ENCODE peak calls at places on chromosomes 7 and 10, in ten cellular contexts. R is fibroblast of lung, Q is psoas muscle, L is HCT116, U is left ventricle myocardium inferior, X is aorta, K is lower lobe of right lung, N is hepatocyte, B is heart left ventricle, S is heart right ventricle. W is an unnamed sample. For H3K27me3 and H3K4me1, the result is how much of the 10 kb centered on the place peaks cover.

GRCh38 chr10:16639457-16639856 is 117.8 kb upstream of the C1QL3 start:
- DNase-seq in K (no peak), Q (no peak), X (no peak), N (no peak), B (no peak), U (no peak), L (no peak), R (no peak), S (no peak), W (no peak)

GRCh38 chr7:11727864-11728263 is 104.1 kb downstream of the THSD7A start:
- DNase-seq in S (no peak), K (no peak), N (no peak), R (peak), B (no peak), L (no peak), U (no peak), Q (no peak), X (no peak), W (no peak)

GRCh38 chr7:114182837-114183236 is 231.8 kb upstream of the FOXP2 start:
- DNase-seq in B (no peak), X (no peak), K (no peak), R (no peak), S (no peak), U (no peak), L (no peak), N (peak), Q (no peak), W (no peak)

GRCh38 chr10:113958631-113959382 is 84.9 kb upstream of the ADRB1 start:
- DNase-seq in Q (peak), L (peak), S (no peak), X (peak), K (peak), R (peak), N (peak), B (no peak), U (no peak), W (no peak)

GRCh38 chr7:30750574-30751256 is 1.2 kb upstream of the INMT start:
- DNase-seq in R (peak), K (peak), B (peak), L (no peak), Q (peak), N (peak), X (peak), S (peak), U (peak), W (no peak)

GRCh38 chr10:71623098-71623985 is 96.2 kb downstream of the C10orf105 start:
- DNase-seq in R (peak), L (no peak), K (no peak), S (no peak), Q (no peak), B (no peak), N (peak), X (no peak), U (no peak), W (no peak)

GRCh38 chr7:140165422-140165821 is 11.4 kb downstream of the KDM7A start:
- DNase-seq in B (no peak), S (no peak), L (peak), R (peak), K (no peak), N (no peak), Q (no peak), X (no peak), U (no peak), W (no peak)

GRCh38 chr10:10865303-10865702 is 152.4 kb upstream of the CELF2 start:
- DNase-seq in K (no peak), X (no peak), U (no peak), Q (no peak), R (peak), B (no peak), L (no peak), N (no peak), S (no peak), W (no peak)

GRCh38 chr10:11539191-11539868 is 72.1 kb downstream of the USP6NL start:
- DNase-seq in R (peak), X (no peak), N (no peak), S (no peak), U (no peak), Q (no peak), B (no peak), K (no peak), L (peak), W (no peak)

GRCh38 chr10:64014281-64014680 is 493.1 kb downstream of the REEP3 start:
- DNase-seq in L (no peak), R (no peak), N (no peak), Q (no peak), B (no peak), S (no peak), X (no peak), U (no peak), K (no peak), W (no peak)

GRCh38 chr7:18771834-18772566 is 276.5 kb downstream of the HDAC9 start:
- DNase-seq in R (peak), X (no peak), U (no peak), L (no peak), N (no peak), K (no peak), Q (no peak), S (no peak), B (no peak), W (no peak)

DNA sequence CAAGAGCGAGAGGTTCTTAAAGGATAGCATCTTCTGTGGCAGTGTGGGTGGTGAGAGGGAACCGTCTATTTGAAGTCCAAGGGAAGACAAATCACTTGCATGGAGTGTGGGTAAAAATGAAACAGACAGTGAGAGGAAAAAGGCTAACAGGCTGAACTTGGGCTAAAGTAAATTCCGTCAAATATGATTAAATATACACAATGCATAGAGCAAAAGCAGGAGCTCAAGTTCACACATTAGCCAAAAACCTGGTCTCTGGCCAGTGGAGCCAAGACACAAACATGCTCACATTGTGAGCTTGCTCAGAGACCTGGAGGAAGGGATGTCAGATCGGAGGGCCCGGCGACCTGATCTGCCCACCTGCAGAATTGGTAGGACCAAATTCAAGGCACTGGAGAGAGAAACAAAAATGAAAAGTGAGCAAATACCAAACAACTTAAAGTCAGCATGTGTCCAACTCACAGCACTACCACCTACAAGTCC is 87.1 kb downstream of the PIK3CG start:
- DNase-seq in S (no peak), L (no peak), U (no peak), K (no peak), B (no peak), N (no peak), Q (no peak), X (no peak), R (peak), W (no peak)
- H3K27ac ChIP-seq in S (no peak), L (no peak), U (peak), K (peak), B (no peak), N (peak), Q (no peak), X (no peak), R (no peak), W (no peak)

GRCh38 chr10:105287970-105288369 is 646.9 kb downstream of the SORCS3 start:
- DNase-seq in N (no peak), K (no peak), U (no peak), R (no peak), S (no peak), X (no peak), Q (no peak), L (no peak), B (no peak), W (no peak)

GRCh38 chr10:105292236-105292635 is 651.1 kb downstream of the SORCS3 start:
- DNase-seq in X (no peak), K (no peak), U (no peak), Q (no peak), B (no peak), N (no peak), L (no peak), R (no peak), S (no peak), W (no peak)

GRCh38 chr10:105288613-105289012 is 647.5 kb downstream of the SORCS3 start:
- DNase-seq in R (no peak), K (no peak), Q (no peak), S (no peak), N (no peak), L (no peak), X (no peak), B (no peak), U (no peak), W (no peak)

DNA sequence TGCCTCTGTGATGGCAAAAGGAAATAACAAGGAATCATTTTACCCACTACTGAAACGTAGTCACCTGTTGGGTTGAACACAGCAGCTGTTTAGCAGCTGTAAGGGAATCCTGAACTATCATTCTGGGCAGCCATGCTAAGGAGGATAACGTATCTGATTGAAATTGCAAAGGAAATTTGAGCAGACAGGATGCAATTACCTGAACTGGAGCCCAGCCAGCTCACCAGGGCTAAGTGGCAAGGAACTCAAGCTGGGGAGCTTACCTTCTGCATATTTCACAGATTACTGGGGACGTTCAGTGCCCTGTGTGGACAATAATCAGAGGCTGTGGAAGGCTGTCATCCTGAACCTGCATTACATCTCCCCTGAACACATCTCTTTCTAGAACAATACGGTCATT is 650.5 kb downstream of the SORCS3 start:
- DNase-seq in N (no peak), R (no peak), S (no peak), K (no peak), Q (no peak), L (no peak), X (no peak), U (no peak), B (no peak), W (no peak)
- H3K27me3 ChIP-seq in N (under half), R (under half), S (under half), K (under half), Q (under half), L (under half), X (under half), U (under half), B (under half), W (under half)

GRCh38 chr10:60497364-60497763 is 107.7 kb upstream of the ANK3 start:
- DNase-seq in S (no peak), L (no peak), U (no peak), X (no peak), K (no peak), N (no peak), Q (no peak), R (no peak), B (no peak), W (no peak)
- H3K4me1 ChIP-seq in S (under half), L (under half), U (under half), X (under half), K (under half), N (under half), Q (under half), R (under half), B (under half), W (under half)

DNA sequence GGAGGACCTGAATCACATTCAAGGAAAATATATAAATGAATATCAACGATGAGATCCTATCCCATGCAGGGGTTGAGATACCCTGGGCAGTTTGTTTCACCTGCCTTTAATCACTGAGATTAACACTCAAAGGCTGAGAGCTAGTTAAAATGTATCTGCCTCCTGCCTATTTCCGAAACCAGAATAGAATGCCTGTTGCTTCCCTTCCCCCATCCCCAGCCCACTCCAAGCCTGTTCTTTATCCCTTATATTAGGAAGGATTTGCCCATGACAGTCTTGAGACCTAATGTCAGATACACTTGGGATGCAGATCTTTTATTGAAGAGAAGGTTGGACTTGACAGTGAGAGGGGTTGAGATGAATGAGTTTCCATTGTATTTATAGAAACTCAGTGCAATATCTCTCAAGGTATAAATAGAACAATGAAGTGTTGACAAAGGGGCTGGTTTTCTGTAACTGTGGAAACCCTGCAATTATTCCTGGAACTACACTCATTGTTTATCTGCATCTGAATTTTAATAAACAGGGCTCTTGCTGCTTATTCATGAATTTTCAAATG is 66.6 kb downstream of the SORCS3 start:
- DNase-seq in Q (no peak), R (no peak), B (no peak), U (no peak), K (no peak), L (no peak), X (no peak), S (no peak), N (no peak), W (no peak)
- H3K27ac ChIP-seq in Q (no peak), R (no peak), B (no peak), U (peak), K (no peak), L (no peak), X (no peak), S (no peak), N (no peak), W (no peak)

GRCh38 chr7:45574521-45575500 is 643 bp downstream of the ADCY1 start:
- DNase-seq in B (no peak), K (no peak), X (no peak), N (peak), L (no peak), Q (peak), S (peak), U (peak), R (peak), W (no peak)
- H3K27me3 ChIP-seq in B (under half), K (under half), X (under half), N (half or more), L (under half), Q (under half), S (under half), U (under half), R (under half), W (under half)

GRCh38 chr7:129394101-129394500 is 40.1 kb upstream of the STRIP2 start:
- DNase-seq in X (no peak), U (no peak), R (no peak), L (no peak), S (no peak), K (no peak), Q (no peak), B (no peak), N (no peak), W (no peak)

GRCh38 chr7:129390314-129390713 is 43.9 kb upstream of the STRIP2 start:
- DNase-seq in L (no peak), B (no peak), S (no peak), R (no peak), Q (no peak), U (no peak), K (no peak), X (no peak), N (no peak), W (no peak)

GRCh38 chr7:129389829-129390228 is 44.4 kb upstream of the STRIP2 start:
- DNase-seq in S (no peak), B (no peak), Q (no peak), N (no peak), U (no peak), R (no peak), K (no peak), X (no peak), L (no peak), W (no peak)

GRCh38 chr7:129393255-129393654 is 41.0 kb upstream of the STRIP2 start:
- DNase-seq in U (no peak), L (no peak), K (no peak), S (no peak), X (no peak), B (no peak), Q (no peak), R (no peak), N (no peak), W (no peak)

DNA sequence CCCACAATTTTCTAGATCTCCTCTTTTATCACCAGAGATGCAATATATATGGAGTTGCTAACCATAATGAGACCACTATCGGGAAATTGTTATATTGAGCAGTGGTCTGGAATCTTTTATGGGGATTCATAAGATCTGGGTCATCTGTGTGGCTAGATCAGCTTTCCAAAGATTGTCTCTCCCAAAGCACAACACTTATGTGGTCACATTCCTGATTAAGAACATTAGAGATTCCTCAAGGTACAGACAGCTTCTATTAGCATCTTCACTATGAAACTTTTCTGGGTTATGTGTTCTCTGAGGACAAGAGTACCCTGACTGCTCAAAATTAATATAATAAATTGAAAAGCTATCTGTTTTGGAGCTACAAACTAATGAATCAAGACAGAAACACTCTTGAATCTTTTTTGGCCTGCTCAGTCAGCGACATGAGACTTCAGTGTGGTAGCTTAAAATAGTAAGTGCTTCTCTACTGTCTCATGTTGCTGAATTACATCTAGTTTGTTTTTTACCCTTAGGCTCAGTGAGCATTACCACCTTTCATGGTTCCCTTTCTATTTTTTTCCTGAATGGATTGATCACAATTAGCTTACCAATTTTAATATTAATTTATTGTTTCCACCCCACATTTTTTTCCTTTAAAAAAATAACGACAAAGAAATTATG is 42.6 kb upstream of the STRIP2 start:
- DNase-seq in S (no peak), L (no peak), X (no peak), N (no peak), K (no peak), Q (no peak), R (no peak), B (no peak), U (no peak), W (no peak)
- H3K4me1 ChIP-seq in S (under half), L (under half), X (under half), N (under half), K (under half), Q (under half), R (under half), B (under half), U (half or more), W (under half)

GRCh38 chr10:34305189-34305588 is 509.9 kb downstream of the PARD3 start:
- DNase-seq in L (no peak), Q (no peak), B (no peak), N (peak), X (no peak), R (no peak), S (no peak), K (peak), U (no peak), W (no peak)
- H3K27ac ChIP-seq in L (no peak), Q (no peak), B (no peak), N (peak), X (no peak), R (no peak), S (no peak), K (no peak), U (no peak), W (no peak)

GRCh38 chr7:156376317-156376716 is 264.3 kb upstream of the RNF32 start:
- DNase-seq in K (no peak), N (no peak), R (no peak), L (no peak), B (no peak), X (no peak), Q (no peak), U (no peak), S (no peak), W (no peak)
- H3K27me3 ChIP-seq in K (under half), N (under half), R (under half), L (under half), B (under half), X (under half), Q (under half), U (under half), S (under half), W (under half)

GRCh38 chr7:128103498-128104108 is 72.4 kb upstream of the LRRC4 start:
- DNase-seq in R (peak), Q (peak), K (peak), N (no peak), U (peak), X (peak), L (no peak), B (peak), S (peak), W (no peak)

GRCh38 chr7:128106840-128107239 is 75.6 kb upstream of the LRRC4 start:
- DNase-seq in X (no peak), U (no peak), S (no peak), N (no peak), L (no peak), K (no peak), Q (no peak), R (no peak), B (no peak), W (no peak)

GRCh38 chr7:128105228-128106022 is 74.2 kb upstream of the LRRC4 start:
- DNase-seq in K (peak), S (no peak), R (no peak), Q (no peak), X (peak), N (no peak), L (no peak), B (no peak), U (no peak), W (no peak)

GRCh38 chr7:128102490-128103291 is 71.5 kb upstream of the LRRC4 start:
- DNase-seq in R (no peak), U (no peak), N (no peak), K (peak), S (no peak), X (peak), B (no peak), Q (no peak), L (no peak), W (no peak)

GRCh38 chr7:128104109-128104742 is 73.0 kb upstream of the LRRC4 start:
- DNase-seq in B (peak), N (no peak), Q (peak), U (peak), R (peak), S (peak), X (peak), K (peak), L (no peak), W (no peak)
- H3K4me1 ChIP-seq in B (under half), N (under half), Q (under half), U (under half), R (under half), S (under half), X (under half), K (under half), L (under half), W (under half)

GRCh38 chr7:87874066-87874465 is 2.1 kb downstream of the SLC25A40 start:
- DNase-seq in B (no peak), U (no peak), Q (no peak), S (no peak), L (no peak), R (no peak), K (no peak), X (no peak), N (no peak), W (no peak)
- H3K27ac ChIP-seq in B (no peak), U (no peak), Q (no peak), S (no peak), L (no peak), R (no peak), K (peak), X (no peak), N (no peak), W (peak)